ENCODE peak calls at places on chromosomes 1 and 21, in eight cellular contexts. One of them, this sample, is unnamed.

GRCh38 chr21:38817371-38818335 is 11.9 kb downstream of the ETS2 start:
- DNase-seq in PC-3: peak; percentile 69
- DNase-seq in activated gamma-delta T cell treated with Interleukin-2 at 50 U/mL for 16 hours: no peak
- DNase-seq in RCC 7860: peak; percentile 82
- DNase-seq in NCI-H2081: no peak
- DNase-seq in ovary: no peak
- DNase-seq in cardiac muscle cell: peak; percentile 59
- DNase-seq in memory B cell: no peak
- DNase-seq in this sample: peak; percentile 38

GRCh38 chr1:111965781-111966453 is 23.6 kb downstream of the KCND3 start:
- DNase-seq in PC-3: no peak
- DNase-seq in activated gamma-delta T cell treated with Interleukin-2 at 50 U/mL for 16 hours: no peak
- DNase-seq in RCC 7860: no peak
- DNase-seq in NCI-H2081: no peak
- DNase-seq in ovary: no peak
- DNase-seq in cardiac muscle cell: no peak
- DNase-seq in memory B cell: no peak
- DNase-seq in this sample: no peak

GRCh38 chr1:231039161-231040018 is 664 bp downstream of the FAM89A start:
- DNase-seq in PC-3: peak; percentile 31
- DNase-seq in activated gamma-delta T cell treated with Interleukin-2 at 50 U/mL for 16 hours: peak; percentile 21
- DNase-seq in RCC 7860: no peak
- DNase-seq in NCI-H2081: peak; percentile 12
- DNase-seq in ovary: peak; percentile 25
- DNase-seq in cardiac muscle cell: peak; percentile 50
- DNase-seq in memory B cell: peak; percentile 12
- DNase-seq in this sample: peak; percentile 45

GRCh38 chr1:10835423-10836421 is 39.3 kb upstream of the CASZ1 start:
- DNase-seq in PC-3: peak; percentile 52
- DNase-seq in activated gamma-delta T cell treated with Interleukin-2 at 50 U/mL for 16 hours: no peak
- DNase-seq in RCC 7860: no peak
- DNase-seq in NCI-H2081: peak; percentile 97
- DNase-seq in ovary: no peak
- DNase-seq in cardiac muscle cell: peak; percentile 42
- DNase-seq in memory B cell: no peak
- DNase-seq in this sample: peak; percentile 43

GRCh38 chr1:43614891-43615290 is 35.1 kb upstream of the KDM4A start:
- DNase-seq in PC-3: no peak
- DNase-seq in activated gamma-delta T cell treated with Interleukin-2 at 50 U/mL for 16 hours: no peak
- DNase-seq in RCC 7860: no peak
- DNase-seq in NCI-H2081: no peak
- DNase-seq in ovary: no peak
- DNase-seq in cardiac muscle cell: no peak
- DNase-seq in memory B cell: no peak
- DNase-seq in this sample: no peak

GRCh38 chr1:29171089-29171488 is 10.6 kb downstream of the SRSF4 start:
- DNase-seq in PC-3: no peak
- DNase-seq in activated gamma-delta T cell treated with Interleukin-2 at 50 U/mL for 16 hours: no peak
- DNase-seq in RCC 7860: no peak
- DNase-seq in NCI-H2081: no peak
- DNase-seq in ovary: no peak
- DNase-seq in cardiac muscle cell: peak; percentile 45
- DNase-seq in memory B cell: no peak
- DNase-seq in this sample: no peak

GRCh38 chr1:178030452-178030851 is 60.6 kb upstream of the SEC16B start:
- DNase-seq in PC-3: no peak
- DNase-seq in activated gamma-delta T cell treated with Interleukin-2 at 50 U/mL for 16 hours: no peak
- DNase-seq in RCC 7860: no peak
- DNase-seq in NCI-H2081: no peak
- DNase-seq in ovary: no peak
- DNase-seq in cardiac muscle cell: no peak
- DNase-seq in memory B cell: no peak
- DNase-seq in this sample: no peak

GRCh38 chr21:41777934-41778815 is 11.3 kb upstream of the RIPK4 start:
- DNase-seq in PC-3: peak; percentile 96
- DNase-seq in activated gamma-delta T cell treated with Interleukin-2 at 50 U/mL for 16 hours: no peak
- DNase-seq in RCC 7860: peak; percentile 67
- DNase-seq in NCI-H2081: no peak
- DNase-seq in ovary: peak; percentile 83
- DNase-seq in cardiac muscle cell: peak; percentile 94
- DNase-seq in memory B cell: no peak
- DNase-seq in this sample: peak; percentile 77

GRCh38 chr1:32231843-32232432 is 9.7 kb downstream of the EIF3I start:
- DNase-seq in PC-3: no peak
- DNase-seq in activated gamma-delta T cell treated with Interleukin-2 at 50 U/mL for 16 hours: no peak
- DNase-seq in RCC 7860: no peak
- DNase-seq in NCI-H2081: no peak
- DNase-seq in ovary: no peak
- DNase-seq in cardiac muscle cell: no peak
- DNase-seq in memory B cell: no peak
- DNase-seq in this sample: no peak

GRCh38 chr1:53550201-53550741 is 91.1 kb downstream of the DMRTB1 start:
- DNase-seq in PC-3: no peak
- DNase-seq in activated gamma-delta T cell treated with Interleukin-2 at 50 U/mL for 16 hours: peak; percentile 0
- DNase-seq in RCC 7860: peak; percentile 49
- DNase-seq in NCI-H2081: no peak
- DNase-seq in ovary: no peak
- DNase-seq in cardiac muscle cell: peak; percentile 67
- DNase-seq in memory B cell: no peak
- DNase-seq in this sample: no peak

GRCh38 chr1:197521118-197521739 is 253.2 kb downstream of the CRB1 start:
- DNase-seq in PC-3: peak; percentile 60
- DNase-seq in activated gamma-delta T cell treated with Interleukin-2 at 50 U/mL for 16 hours: no peak
- DNase-seq in RCC 7860: peak; percentile 12
- DNase-seq in NCI-H2081: peak; percentile 53
- DNase-seq in ovary: no peak
- DNase-seq in cardiac muscle cell: peak; percentile 63
- DNase-seq in memory B cell: peak; percentile 36
- DNase-seq in this sample: peak; percentile 37

GRCh38 chr1:66119148-66119547 is 326.5 kb downstream of the PDE4B start:
- DNase-seq in PC-3: no peak
- DNase-seq in activated gamma-delta T cell treated with Interleukin-2 at 50 U/mL for 16 hours: no peak
- DNase-seq in RCC 7860: no peak
- DNase-seq in NCI-H2081: no peak
- DNase-seq in ovary: no peak
- DNase-seq in cardiac muscle cell: no peak
- DNase-seq in memory B cell: no peak
- DNase-seq in this sample: no peak

GRCh38 chr1:66443793-66444192 is 90.2 kb upstream of the SGIP1 start:
- DNase-seq in PC-3: no peak
- DNase-seq in activated gamma-delta T cell treated with Interleukin-2 at 50 U/mL for 16 hours: no peak
- DNase-seq in RCC 7860: no peak
- DNase-seq in NCI-H2081: no peak
- DNase-seq in ovary: no peak
- DNase-seq in cardiac muscle cell: peak; percentile 34
- DNase-seq in memory B cell: no peak
- DNase-seq in this sample: no peak

GRCh38 chr1:182303778-182304177 is 87.8 kb downstream of the GLUL start:
- DNase-seq in PC-3: no peak
- DNase-seq in activated gamma-delta T cell treated with Interleukin-2 at 50 U/mL for 16 hours: no peak
- DNase-seq in RCC 7860: no peak
- DNase-seq in NCI-H2081: no peak
- DNase-seq in ovary: no peak
- DNase-seq in cardiac muscle cell: no peak
- DNase-seq in memory B cell: no peak
- DNase-seq in this sample: no peak

GRCh38 chr21:45208627-45208951 is 79.1 kb downstream of the POFUT2 start:
- DNase-seq in PC-3: peak; percentile 12
- DNase-seq in activated gamma-delta T cell treated with Interleukin-2 at 50 U/mL for 16 hours: no peak
- DNase-seq in RCC 7860: no peak
- DNase-seq in NCI-H2081: no peak
- DNase-seq in ovary: no peak
- DNase-seq in cardiac muscle cell: peak; percentile 24
- DNase-seq in memory B cell: no peak
- DNase-seq in this sample: no peak

GRCh38 chr1:111475706-111476105 is 1.9 kb downstream of the C1orf162 start:
- DNase-seq in PC-3: no peak
- DNase-seq in activated gamma-delta T cell treated with Interleukin-2 at 50 U/mL for 16 hours: peak; percentile 9
- DNase-seq in RCC 7860: no peak
- DNase-seq in NCI-H2081: no peak
- DNase-seq in ovary: no peak
- DNase-seq in cardiac muscle cell: no peak
- DNase-seq in memory B cell: no peak
- DNase-seq in this sample: no peak

GRCh38 chr1:29503441-29503840 is 267.1 kb downstream of the PTPRU start:
- DNase-seq in PC-3: no peak
- DNase-seq in activated gamma-delta T cell treated with Interleukin-2 at 50 U/mL for 16 hours: no peak
- DNase-seq in RCC 7860: no peak
- DNase-seq in NCI-H2081: peak; percentile 92
- DNase-seq in ovary: no peak
- DNase-seq in cardiac muscle cell: no peak
- DNase-seq in memory B cell: no peak
- DNase-seq in this sample: no peak

GRCh38 chr1:156111355-156111962 is 3.1 kb upstream of the LMNA start:
- DNase-seq in PC-3: no peak
- DNase-seq in activated gamma-delta T cell treated with Interleukin-2 at 50 U/mL for 16 hours: no peak
- DNase-seq in RCC 7860: peak; percentile 87
- DNase-seq in NCI-H2081: no peak
- DNase-seq in ovary: no peak
- DNase-seq in cardiac muscle cell: peak; percentile 68
- DNase-seq in memory B cell: no peak
- DNase-seq in this sample: no peak

GRCh38 chr1:204853446-204853845 is 17.2 kb upstream of the NFASC start:
- DNase-seq in PC-3: no peak
- DNase-seq in activated gamma-delta T cell treated with Interleukin-2 at 50 U/mL for 16 hours: no peak
- DNase-seq in RCC 7860: no peak
- DNase-seq in NCI-H2081: no peak
- DNase-seq in ovary: no peak
- DNase-seq in cardiac muscle cell: no peak
- DNase-seq in memory B cell: no peak
- DNase-seq in this sample: no peak

GRCh38 chr21:44449473-44450363 is 5.6 kb upstream of the LRRC3 start:
- DNase-seq in PC-3: no peak
- DNase-seq in activated gamma-delta T cell treated with Interleukin-2 at 50 U/mL for 16 hours: no peak
- DNase-seq in RCC 7860: no peak
- DNase-seq in NCI-H2081: no peak
- DNase-seq in ovary: peak; percentile 7
- DNase-seq in cardiac muscle cell: no peak
- DNase-seq in memory B cell: no peak
- DNase-seq in this sample: no peak